ENCODE peak calls at places on chromosomes 6 and 20, in five cellular contexts. One of them, this sample, is unnamed.

GRCh38 chr6:137165375-137166246 is 7.8 kb downstream of the IL22RA2 start:
- DNase-seq in stomach: peak; percentile 69
- DNase-seq in psoas muscle: no peak
- DNase-seq in neural progenitor cell: no peak
- DNase-seq in heart left ventricle: no peak
- DNase-seq in this sample: peak; percentile 48

GRCh38 chr6:6685249-6685667 is 96.7 kb downstream of the LY86 start:
- DNase-seq in neural progenitor cell: no peak
- DNase-seq in stomach: no peak
- DNase-seq in psoas muscle: no peak
- DNase-seq in heart left ventricle: no peak
- DNase-seq in this sample: no peak

GRCh38 chr6:154792761-154793160 is 59.5 kb downstream of the SCAF8 start:
- DNase-seq in neural progenitor cell: no peak
- DNase-seq in stomach: no peak
- DNase-seq in psoas muscle: no peak
- DNase-seq in heart left ventricle: no peak
- DNase-seq in this sample: no peak

GRCh38 chr20:18001131-18001921 is 32.5 kb downstream of the MGME1 start:
- DNase-seq in psoas muscle: peak; percentile 88
- DNase-seq in neural progenitor cell: no peak
- DNase-seq in stomach: peak; percentile 75
- DNase-seq in heart left ventricle: peak; percentile 71
- DNase-seq in this sample: no peak

GRCh38 chr20:34415079-34415478 is 52.0 kb downstream of the ITCH start:
- DNase-seq in stomach: no peak
- DNase-seq in psoas muscle: no peak
- DNase-seq in neural progenitor cell: no peak
- DNase-seq in heart left ventricle: no peak
- DNase-seq in this sample: no peak

GRCh38 chr6:148530394-148530923 is 187.8 kb downstream of the SASH1 start:
- DNase-seq in stomach: no peak
- DNase-seq in heart left ventricle: no peak
- DNase-seq in neural progenitor cell: no peak
- DNase-seq in psoas muscle: no peak
- DNase-seq in this sample: no peak

GRCh38 chr6:6516643-6517042 is 71.9 kb upstream of the LY86 start:
- DNase-seq in stomach: no peak
- DNase-seq in neural progenitor cell: no peak
- DNase-seq in heart left ventricle: peak; percentile 45
- DNase-seq in psoas muscle: peak; percentile 67
- DNase-seq in this sample: no peak

GRCh38 chr6:47096233-47096887 is 54.2 kb upstream of the ADGRF1 start:
- DNase-seq in heart left ventricle: no peak
- DNase-seq in psoas muscle: no peak
- DNase-seq in stomach: no peak
- DNase-seq in neural progenitor cell: no peak
- DNase-seq in this sample: no peak

GRCh38 chr6:128028183-128028582 is 127.3 kb upstream of the THEMIS start:
- DNase-seq in psoas muscle: no peak
- DNase-seq in stomach: no peak
- DNase-seq in neural progenitor cell: no peak
- DNase-seq in heart left ventricle: no peak
- DNase-seq in this sample: no peak

GRCh38 chr6:131651782-131652181 is 14.7 kb downstream of the ENPP3 start:
- DNase-seq in stomach: peak; percentile 73
- DNase-seq in neural progenitor cell: no peak
- DNase-seq in heart left ventricle: no peak
- DNase-seq in psoas muscle: no peak
- DNase-seq in this sample: no peak

GRCh38 chr20:61400499-61400898 is 148.4 kb downstream of the CDH4 start:
- DNase-seq in psoas muscle: no peak
- DNase-seq in heart left ventricle: no peak
- DNase-seq in stomach: no peak
- DNase-seq in neural progenitor cell: no peak
- DNase-seq in this sample: no peak

GRCh38 chr6:170032706-170033309 is 258.1 kb downstream of the DLL1 start:
- DNase-seq in neural progenitor cell: no peak
- DNase-seq in psoas muscle: no peak
- DNase-seq in heart left ventricle: no peak
- DNase-seq in stomach: peak; percentile 7
- DNase-seq in this sample: no peak

GRCh38 chr6:140546640-140547039 is 1172.2 kb upstream of the CITED2 start:
- DNase-seq in neural progenitor cell: no peak
- DNase-seq in heart left ventricle: no peak
- DNase-seq in psoas muscle: no peak
- DNase-seq in stomach: no peak
- DNase-seq in this sample: no peak

GRCh38 chr20:37615507-37616425 is 78.1 kb upstream of the CTNNBL1 start:
- DNase-seq in neural progenitor cell: peak; percentile 60
- DNase-seq in heart left ventricle: no peak
- DNase-seq in psoas muscle: no peak
- DNase-seq in stomach: peak; percentile 55
- DNase-seq in this sample: no peak

DNA sequence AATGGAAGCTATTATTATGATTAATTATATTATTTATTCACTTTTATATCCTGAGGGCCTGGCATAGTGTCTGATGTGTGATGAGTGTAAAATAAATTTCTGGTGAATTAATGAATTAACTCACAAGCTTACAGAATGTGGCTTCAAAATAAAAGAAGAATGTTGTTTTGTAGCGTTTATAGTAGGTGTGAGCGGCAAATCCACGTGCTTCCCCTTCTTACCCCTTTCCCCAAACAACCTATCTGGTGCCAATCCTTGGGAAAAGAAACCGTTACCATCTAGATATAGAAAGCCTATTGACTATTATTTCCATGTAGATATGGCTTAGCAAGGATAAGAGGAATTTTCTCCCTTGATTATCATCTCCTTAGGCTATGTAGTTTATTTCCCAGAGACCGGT is 144.6 kb upstream of the CITED2 start:
- DNase-seq in heart left ventricle: no peak
- DNase-seq in stomach: no peak
- DNase-seq in neural progenitor cell: no peak
- DNase-seq in psoas muscle: no peak
- DNase-seq in this sample: no peak
- H3K4me3 ChIP-seq in heart left ventricle: no peak overlapping the region
- H3K4me3 ChIP-seq in stomach: no peak overlapping the region
- H3K4me3 ChIP-seq in neural progenitor cell: no peak overlapping the region
- H3K4me3 ChIP-seq in psoas muscle: no peak overlapping the region
- H3K4me3 ChIP-seq in this sample: no peak overlapping the region

GRCh38 chr6:32842690-32843089 is 1.2 kb downstream of the PSMB8 start:
- DNase-seq in heart left ventricle: no peak
- DNase-seq in stomach: no peak
- DNase-seq in neural progenitor cell: no peak
- DNase-seq in psoas muscle: no peak
- DNase-seq in this sample: no peak
- H3K27me3 ChIP-seq in heart left ventricle: no peaks in the 10 kb centered on the region
- H3K27me3 ChIP-seq in stomach: no peaks in the 10 kb centered on the region
- H3K27me3 ChIP-seq in neural progenitor cell: peaks cover 56% of the 10 kb centered on the region
- H3K27me3 ChIP-seq in psoas muscle: no peaks in the 10 kb centered on the region
- H3K27me3 ChIP-seq in this sample: no peaks in the 10 kb centered on the region

GRCh38 chr6:21798468-21798867 is 204.9 kb downstream of the SOX4 start:
- DNase-seq in stomach: no peak
- DNase-seq in heart left ventricle: no peak
- DNase-seq in psoas muscle: no peak
- DNase-seq in neural progenitor cell: no peak
- DNase-seq in this sample: no peak
- H3K4me3 ChIP-seq in stomach: no peak overlapping the region
- H3K4me3 ChIP-seq in heart left ventricle: no peak overlapping the region
- H3K4me3 ChIP-seq in psoas muscle: no peak overlapping the region
- H3K4me3 ChIP-seq in neural progenitor cell: no peak overlapping the region
- H3K4me3 ChIP-seq in this sample: no peak overlapping the region

GRCh38 chr20:19382371-19382770 is 169.9 kb downstream of the SLC24A3 start:
- DNase-seq in psoas muscle: no peak
- DNase-seq in heart left ventricle: no peak
- DNase-seq in stomach: no peak
- DNase-seq in neural progenitor cell: no peak
- DNase-seq in this sample: no peak

GRCh38 chr20:19381947-19382346 is 169.5 kb downstream of the SLC24A3 start:
- DNase-seq in stomach: no peak
- DNase-seq in neural progenitor cell: no peak
- DNase-seq in heart left ventricle: no peak
- DNase-seq in psoas muscle: no peak
- DNase-seq in this sample: no peak

GRCh38 chr20:19387251-19387650 is 174.8 kb downstream of the SLC24A3 start:
- DNase-seq in heart left ventricle: no peak
- DNase-seq in psoas muscle: no peak
- DNase-seq in stomach: no peak
- DNase-seq in neural progenitor cell: no peak
- DNase-seq in this sample: no peak

GRCh38 chr20:19380211-19380610 is 167.8 kb downstream of the SLC24A3 start:
- DNase-seq in heart left ventricle: no peak
- DNase-seq in neural progenitor cell: no peak
- DNase-seq in psoas muscle: no peak
- DNase-seq in stomach: no peak
- DNase-seq in this sample: no peak

DNA sequence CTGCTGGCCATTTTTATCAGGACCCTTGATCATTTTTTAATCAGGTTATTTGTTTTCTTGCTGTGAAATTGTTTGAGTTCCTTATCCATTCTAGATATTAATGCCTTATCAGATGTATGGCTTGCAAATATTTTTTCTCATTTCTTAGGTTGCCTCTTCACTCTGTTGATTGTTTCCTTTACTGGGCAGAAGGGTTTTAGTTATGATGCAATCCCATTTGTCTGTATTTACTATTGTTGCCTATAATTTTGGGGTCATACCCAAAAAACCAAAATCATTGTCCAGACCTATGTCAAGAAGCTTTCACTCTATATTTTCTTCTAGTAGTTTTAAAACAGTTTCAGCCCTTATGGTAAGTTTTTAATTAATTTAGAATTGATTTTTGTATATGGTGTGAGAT is 172.5 kb downstream of the SLC24A3 start:
- DNase-seq in psoas muscle: no peak
- DNase-seq in neural progenitor cell: no peak
- DNase-seq in heart left ventricle: no peak
- DNase-seq in stomach: no peak
- DNase-seq in this sample: no peak
- H3K27me3 ChIP-seq in psoas muscle: no peaks in the 10 kb centered on the region
- H3K27me3 ChIP-seq in neural progenitor cell: no peaks in the 10 kb centered on the region
- H3K27me3 ChIP-seq in heart left ventricle: no peaks in the 10 kb centered on the region
- H3K27me3 ChIP-seq in stomach: no peaks in the 10 kb centered on the region
- H3K27me3 ChIP-seq in this sample: no peaks in the 10 kb centered on the region

GRCh38 chr20:31740208-31740607 is 1.1 kb downstream of the TPX2 start:
- DNase-seq in neural progenitor cell: peak; percentile 5
- DNase-seq in heart left ventricle: no peak
- DNase-seq in psoas muscle: no peak
- DNase-seq in stomach: no peak
- DNase-seq in this sample: no peak
- H3K4me3 ChIP-seq in neural progenitor cell: peak overlapping the region; percentile 92
- H3K4me3 ChIP-seq in heart left ventricle: no peak overlapping the region
- H3K4me3 ChIP-seq in psoas muscle: no peak overlapping the region
- H3K4me3 ChIP-seq in stomach: no peak overlapping the region
- H3K4me3 ChIP-seq in this sample: peak overlapping the region; percentile 89

GRCh38 chr6:70956191-70956450 is 739 bp downstream of the B3GAT2 start:
- DNase-seq in stomach: no peak
- DNase-seq in neural progenitor cell: no peak
- DNase-seq in psoas muscle: no peak
- DNase-seq in heart left ventricle: no peak
- DNase-seq in this sample: no peak
- H3K27me3 ChIP-seq in stomach: peaks cover 59% of the 10 kb centered on the region
- H3K27me3 ChIP-seq in neural progenitor cell: peaks cover 86% of the 10 kb centered on the region
- H3K27me3 ChIP-seq in psoas muscle: peaks cover 13% of the 10 kb centered on the region
- H3K27me3 ChIP-seq in heart left ventricle: peaks cover 41% of the 10 kb centered on the region
- H3K27me3 ChIP-seq in this sample: peaks cover 51% of the 10 kb centered on the region

DNA sequence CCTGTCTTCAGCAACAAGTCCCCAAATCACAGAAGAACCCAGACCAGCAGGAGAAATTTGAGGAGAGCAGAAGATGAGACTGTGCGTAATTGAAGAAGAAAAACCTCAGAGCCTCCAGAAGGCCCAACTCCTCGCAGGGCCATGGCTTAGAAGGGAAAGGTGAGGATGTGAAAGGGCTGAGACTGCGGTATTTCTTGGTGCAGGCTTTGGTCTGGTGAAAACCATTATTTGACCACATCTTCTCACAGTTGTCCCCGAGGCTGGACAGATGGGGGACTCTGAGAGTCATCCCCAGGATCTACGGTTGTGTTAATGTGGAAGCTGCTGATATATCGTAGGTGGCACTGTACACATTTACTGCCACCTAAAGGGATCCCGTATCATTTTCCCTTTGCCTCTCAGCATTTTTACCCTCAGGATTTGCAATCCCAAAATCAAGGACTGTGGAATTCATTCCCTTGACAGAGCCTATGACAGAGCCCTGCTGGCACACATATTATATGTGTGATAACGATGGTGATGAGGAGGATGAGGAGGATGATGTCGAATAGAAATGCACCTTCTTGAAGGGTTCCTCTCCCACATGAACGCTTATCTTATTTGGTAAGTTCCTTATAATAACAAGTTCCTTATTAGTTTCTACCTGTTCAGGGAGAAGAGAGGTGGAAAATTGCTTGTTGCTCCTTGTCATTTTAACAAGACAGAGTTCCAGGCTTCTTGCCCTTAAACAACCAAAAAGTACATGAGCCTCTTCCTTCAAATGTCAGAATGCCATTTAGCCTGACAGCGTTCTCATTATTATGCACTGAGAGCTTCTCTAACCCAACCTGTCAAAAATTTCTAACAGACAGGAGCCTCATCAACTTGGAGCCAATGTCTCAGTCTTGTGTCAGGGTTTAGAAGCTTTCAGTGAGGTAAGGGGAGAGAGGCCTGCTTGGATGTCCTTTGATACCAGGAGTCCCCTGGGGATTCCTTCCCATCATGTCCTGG is 135.8 kb downstream of the PXDC1 start:
- DNase-seq in heart left ventricle: no peak
- DNase-seq in stomach: no peak
- DNase-seq in neural progenitor cell: no peak
- DNase-seq in psoas muscle: no peak
- DNase-seq in this sample: no peak
- H3K4me3 ChIP-seq in heart left ventricle: no peak overlapping the region
- H3K4me3 ChIP-seq in stomach: no peak overlapping the region
- H3K4me3 ChIP-seq in neural progenitor cell: no peak overlapping the region
- H3K4me3 ChIP-seq in psoas muscle: no peak overlapping the region
- H3K4me3 ChIP-seq in this sample: no peak overlapping the region

GRCh38 chr20:22581437-22582385 is 2.7 kb downstream of the FOXA2 start:
- DNase-seq in psoas muscle: no peak
- DNase-seq in neural progenitor cell: peak; percentile 61
- DNase-seq in heart left ventricle: no peak
- DNase-seq in stomach: peak; percentile 43
- DNase-seq in this sample: no peak
- H3K27me3 ChIP-seq in psoas muscle: peaks cover 63% of the 10 kb centered on the region
- H3K27me3 ChIP-seq in neural progenitor cell: peaks cover 100% of the 10 kb centered on the region
- H3K27me3 ChIP-seq in heart left ventricle: peaks cover 97% of the 10 kb centered on the region
- H3K27me3 ChIP-seq in stomach: peaks cover 100% of the 10 kb centered on the region
- H3K27me3 ChIP-seq in this sample: no peaks in the 10 kb centered on the region

GRCh38 chr6:158561938-158562337 is 2.0 kb downstream of the TMEM181 start:
- DNase-seq in psoas muscle: no peak
- DNase-seq in heart left ventricle: no peak
- DNase-seq in neural progenitor cell: no peak
- DNase-seq in stomach: no peak
- DNase-seq in this sample: no peak
- H3K4me3 ChIP-seq in psoas muscle: no peak overlapping the region
- H3K4me3 ChIP-seq in heart left ventricle: no peak overlapping the region
- H3K4me3 ChIP-seq in neural progenitor cell: no peak overlapping the region
- H3K4me3 ChIP-seq in stomach: peak overlapping the region; percentile 92
- H3K4me3 ChIP-seq in this sample: peak overlapping the region; percentile 77